ENCODE peak calls at places on chromosome 13, in five cellular contexts. S, L, O, A and W are unnamed samples.

GRCh38 chr13:92963029-92963428 is 263.6 kb upstream of the GPC6 start:
- DNase-seq in O (no peak), L (no peak), A (no peak), S (no peak), W (no peak)

GRCh38 chr13:106847049-106847448 is 279.1 kb upstream of the ARGLU1 start:
- DNase-seq in A (no peak), S (no peak), O (no peak), L (no peak), W (no peak)

GRCh38 chr13:48507024-48507423 is 25.9 kb downstream of the RCBTB2 start:
- DNase-seq in L (no peak), O (no peak), A (no peak), S (no peak), W (no peak)

GRCh38 chr13:75798353-75799245 is 162.5 kb downstream of the LMO7 start:
- DNase-seq in S (no peak), A (peak), O (no peak), L (no peak), W (peak)

GRCh38 chr13:111909971-111910671 is 156.8 kb upstream of the SOX1 start:
- DNase-seq in O (peak), S (no peak), L (no peak), A (no peak), W (no peak)

GRCh38 chr13:30113531-30113930 is 193.8 kb downstream of the KATNAL1 start:
- DNase-seq in L (no peak), S (no peak), O (no peak), A (no peak), W (no peak)

GRCh38 chr13:75770164-75771145 is 134.3 kb downstream of the LMO7 start:
- DNase-seq in S (no peak), O (no peak), L (no peak), A (no peak), W (peak)

GRCh38 chr13:32537580-32538233 is 888 bp downstream of the N4BP2L2 start:
- DNase-seq in L (peak), O (peak), A (peak), S (no peak), W (peak)

GRCh38 chr13:87361216-87361615 is 310.0 kb upstream of the SLITRK5 start:
- DNase-seq in L (no peak), S (no peak), O (no peak), A (no peak), W (no peak)
- TF ChIP-seq CTCF in L (no peak), S (no peak), O (no peak), A (no peak), W (no peak)

GRCh38 chr13:96816261-96816660 is 178.0 kb downstream of the OXGR1 start:
- DNase-seq in S (no peak), A (peak), L (no peak), O (peak), W (no peak)

GRCh38 chr13:96816874-96817273 is 177.4 kb downstream of the OXGR1 start:
- DNase-seq in O (no peak), A (no peak), L (peak), S (no peak), W (no peak)

GRCh38 chr13:96819375-96819774 is 174.9 kb downstream of the OXGR1 start:
- DNase-seq in S (no peak), L (no peak), O (no peak), A (no peak), W (no peak)

GRCh38 chr13:96821381-96821780 is 172.9 kb downstream of the OXGR1 start:
- DNase-seq in L (no peak), O (no peak), S (no peak), A (peak), W (no peak)

GRCh38 chr13:96817336-96817941 is 176.8 kb downstream of the OXGR1 start:
- DNase-seq in O (no peak), S (no peak), A (peak), L (peak), W (peak)
- TF ChIP-seq CTCF in O (peak), S (no peak), A (peak), L (peak), W (peak)

DNA sequence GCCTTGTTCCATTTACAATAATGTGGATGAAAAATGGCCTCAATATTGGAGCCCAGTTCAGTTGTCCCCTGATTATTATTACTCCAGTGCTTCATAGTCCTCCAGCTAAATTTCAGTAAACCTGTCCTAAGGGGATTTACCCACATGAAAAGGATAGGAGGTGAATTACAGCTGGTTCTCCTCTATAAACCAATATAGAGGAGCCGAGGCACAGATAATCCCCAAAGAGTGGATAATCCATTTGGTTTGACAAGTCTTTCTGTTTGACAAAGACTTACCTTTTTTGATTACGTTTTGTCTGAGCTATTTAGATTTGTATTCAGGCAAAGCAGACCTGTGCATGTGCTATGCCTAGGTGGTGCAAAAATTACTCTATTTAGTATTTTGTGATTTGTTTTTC is 2.7 kb downstream of the CNMD start:
- DNase-seq in O (no peak), L (no peak), S (no peak), A (no peak), W (no peak)
- TF ChIP-seq CTCF in O (no peak), L (no peak), S (no peak), A (no peak), W (no peak)

DNA sequence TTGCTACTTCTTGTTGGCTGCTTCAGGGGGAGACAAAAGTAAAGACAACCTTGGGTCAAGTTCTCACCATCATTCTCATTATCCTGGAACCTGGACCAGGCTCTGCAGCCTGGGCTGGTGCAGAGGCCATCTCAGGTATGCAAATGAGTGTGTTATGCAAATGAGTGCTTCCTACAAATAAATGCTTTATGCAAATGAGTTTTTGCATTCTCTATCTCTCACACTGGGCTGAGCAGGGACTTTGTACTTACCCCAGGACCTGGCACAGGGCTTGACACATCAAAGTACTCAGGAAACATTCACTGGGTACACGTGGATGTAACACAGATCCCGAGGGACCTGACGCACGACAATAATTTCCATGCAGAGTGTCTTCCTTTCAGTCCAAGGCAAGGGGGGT is 103.0 kb downstream of the DNAJC15 start:
- DNase-seq in L (no peak), O (no peak), A (no peak), S (no peak), W (no peak)
- TF ChIP-seq CTCF in L (no peak), O (no peak), A (no peak), S (no peak), W (no peak)

GRCh38 chr13:100403675-100404074 is 184.9 kb downstream of the GGACT start:
- DNase-seq in S (no peak), O (no peak), L (peak), A (no peak), W (no peak)
- TF ChIP-seq CTCF in S (no peak), O (no peak), L (no peak), A (no peak), W (no peak)

DNA sequence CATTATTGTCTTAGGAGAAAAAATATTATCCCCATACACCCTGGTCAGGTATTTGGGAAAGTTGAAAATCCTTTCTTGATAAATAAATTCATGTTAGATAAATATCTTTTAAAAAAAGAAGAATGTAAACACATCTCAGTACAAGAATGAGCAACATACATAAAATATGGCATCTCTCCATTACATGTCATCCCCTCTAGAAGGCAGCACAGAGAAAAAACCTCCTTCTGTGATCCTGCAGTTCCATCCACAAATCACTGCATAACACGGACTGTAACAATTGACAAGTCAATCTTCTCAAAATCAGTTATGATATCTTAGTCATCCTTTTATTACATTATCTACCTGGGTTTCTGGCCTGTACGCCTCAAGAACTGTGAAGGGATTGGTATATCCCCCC is 683.9 kb upstream of the KLHL1 start:
- DNase-seq in L (peak), S (no peak), O (no peak), A (no peak), W (no peak)
- TF ChIP-seq CTCF in L (peak), S (no peak), O (no peak), A (no peak), W (no peak)

DNA sequence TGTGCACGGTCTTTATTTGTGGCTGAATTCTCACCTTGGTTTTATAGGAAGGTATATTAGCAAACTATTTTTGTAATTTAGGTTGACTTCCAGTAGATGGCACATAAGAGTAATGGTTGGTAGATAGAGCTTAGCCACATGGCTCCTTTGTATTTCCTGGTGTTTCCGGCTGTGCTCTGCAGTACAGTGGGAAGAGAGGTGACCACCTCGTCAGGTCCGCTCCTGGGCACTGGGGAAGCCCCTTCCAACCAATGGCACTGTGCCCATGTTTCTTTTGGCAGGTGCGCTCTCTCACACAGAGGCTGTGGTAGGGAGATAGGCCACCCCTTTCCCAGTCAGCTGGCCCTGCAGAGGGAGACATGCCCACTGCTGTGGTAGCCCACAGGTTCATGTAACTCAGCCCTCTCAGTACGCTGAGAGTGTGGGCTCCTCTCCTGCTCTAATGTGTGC is 74.3 kb upstream of the ATP12A start:
- DNase-seq in S (no peak), O (no peak), L (peak), A (peak), W (peak)
- TF ChIP-seq CTCF in S (no peak), O (no peak), L (peak), A (peak), W (peak)